ENCODE peak calls at places on chromosomes 12 and 14, in ten cellular contexts. A is thyroid gland, E is Peyer's patch, P is breast epithelium, Y is uterus, B is ovary, M is heart left ventricle, Z is stomach, H is IMR-90, D is endothelial cell of umbilical vein. J is an unnamed sample. For H3K4me1, the result is how much of the 10 kb centered on the place peaks cover.

GRCh38 chr12:115208098-115208497 is 524.1 kb upstream of the TBX3 start:
- DNase-seq in A (no peak), E (no peak), P (no peak), Y (no peak), B (no peak), M (no peak), Z (no peak), H (no peak), D (no peak), J (no peak)

GRCh38 chr12:131042848-131043245 is 89.1 kb downstream of the ADGRD1 start:
- DNase-seq in A (peak), E (no peak), P (no peak), Y (no peak), B (no peak), M (no peak), Z (no peak), H (no peak), D (no peak), J (no peak)

GRCh38 chr12:106783515-106783914 is 9.0 kb downstream of the RIC8B start:
- DNase-seq in A (no peak), E (no peak), P (no peak), Y (no peak), B (no peak), M (no peak), Z (no peak), H (no peak), D (no peak), J (no peak)

GRCh38 chr14:61662437-61663311 is 32.6 kb upstream of the HIF1A start:
- DNase-seq in A (peak), E (peak), P (no peak), Y (no peak), B (no peak), M (no peak), Z (peak), H (peak), D (peak), J (peak)

GRCh38 chr14:22071001-22071400 is 397.4 kb upstream of the OR4E1 start:
- DNase-seq in A (no peak), E (peak), P (no peak), Y (no peak), B (no peak), M (peak), Z (no peak), H (no peak), D (no peak), J (no peak)

GRCh38 chr12:48618541-48618940 is 48.7 kb upstream of the LALBA start:
- DNase-seq in A (peak), E (peak), P (peak), Y (peak), B (peak), M (peak), Z (peak), H (peak), D (peak), J (peak)

GRCh38 chr12:12896261-12896660 is 4.9 kb downstream of the GPRC5A start:
- DNase-seq in A (no peak), E (no peak), P (no peak), Y (no peak), B (no peak), M (no peak), Z (no peak), H (peak), D (no peak), J (no peak)

GRCh38 chr12:13288501-13288900 is 92.0 kb downstream of the EMP1 start:
- DNase-seq in A (no peak), E (no peak), P (no peak), Y (no peak), B (no peak), M (no peak), Z (no peak), H (peak), D (no peak), J (no peak)

GRCh38 chr12:15364221-15365170 is 42.2 kb downstream of the PTPRO start:
- DNase-seq in A (no peak), E (no peak), P (no peak), Y (no peak), B (no peak), M (no peak), Z (no peak), H (no peak), D (no peak), J (no peak)

GRCh38 chr12:113889806-113890581 is 76.1 kb downstream of the RBM19 start:
- DNase-seq in A (no peak), E (no peak), P (no peak), Y (no peak), B (no peak), M (no peak), Z (no peak), H (no peak), D (no peak), J (no peak)

GRCh38 chr14:30669594-30669993 is 47.5 kb downstream of the SCFD1 start:
- DNase-seq in A (no peak), E (no peak), P (no peak), Y (no peak), B (no peak), M (no peak), Z (no peak), H (no peak), D (no peak), J (no peak)

GRCh38 chr14:73233564-73233963 is 3.7 kb upstream of the PAPLN start:
- DNase-seq in A (no peak), E (no peak), P (no peak), Y (no peak), B (no peak), M (no peak), Z (no peak), H (no peak), D (no peak), J (no peak)

GRCh38 chr12:1776139-1776975 is 44.0 kb upstream of the LRTM2 start:
- DNase-seq in A (no peak), E (no peak), P (no peak), Y (no peak), B (no peak), M (no peak), Z (no peak), H (peak), D (no peak), J (no peak)

GRCh38 chr12:122537021-122537420 is 10.0 kb downstream of the KNTC1 start:
- DNase-seq in A (no peak), E (no peak), P (no peak), Y (no peak), B (no peak), M (no peak), Z (no peak), H (no peak), D (no peak), J (no peak)

GRCh38 chr12:66508025-66508424 is 170.9 kb downstream of the GRIP1 start:
- DNase-seq in A (no peak), E (no peak), P (no peak), Y (no peak), B (no peak), M (no peak), Z (no peak), H (no peak), D (no peak), J (no peak)

GRCh38 chr14:98999901-99000300 is 272.1 kb downstream of the BCL11B start:
- DNase-seq in A (no peak), E (no peak), P (no peak), Y (no peak), B (no peak), M (no peak), Z (no peak), H (no peak), D (no peak), J (no peak)

GRCh38 chr14:55245657-55246268 is 25.5 kb upstream of the FBXO34 start:
- DNase-seq in A (peak), E (peak), P (no peak), Y (no peak), B (no peak), M (no peak), Z (no peak), H (peak), D (peak), J (peak)

DNA sequence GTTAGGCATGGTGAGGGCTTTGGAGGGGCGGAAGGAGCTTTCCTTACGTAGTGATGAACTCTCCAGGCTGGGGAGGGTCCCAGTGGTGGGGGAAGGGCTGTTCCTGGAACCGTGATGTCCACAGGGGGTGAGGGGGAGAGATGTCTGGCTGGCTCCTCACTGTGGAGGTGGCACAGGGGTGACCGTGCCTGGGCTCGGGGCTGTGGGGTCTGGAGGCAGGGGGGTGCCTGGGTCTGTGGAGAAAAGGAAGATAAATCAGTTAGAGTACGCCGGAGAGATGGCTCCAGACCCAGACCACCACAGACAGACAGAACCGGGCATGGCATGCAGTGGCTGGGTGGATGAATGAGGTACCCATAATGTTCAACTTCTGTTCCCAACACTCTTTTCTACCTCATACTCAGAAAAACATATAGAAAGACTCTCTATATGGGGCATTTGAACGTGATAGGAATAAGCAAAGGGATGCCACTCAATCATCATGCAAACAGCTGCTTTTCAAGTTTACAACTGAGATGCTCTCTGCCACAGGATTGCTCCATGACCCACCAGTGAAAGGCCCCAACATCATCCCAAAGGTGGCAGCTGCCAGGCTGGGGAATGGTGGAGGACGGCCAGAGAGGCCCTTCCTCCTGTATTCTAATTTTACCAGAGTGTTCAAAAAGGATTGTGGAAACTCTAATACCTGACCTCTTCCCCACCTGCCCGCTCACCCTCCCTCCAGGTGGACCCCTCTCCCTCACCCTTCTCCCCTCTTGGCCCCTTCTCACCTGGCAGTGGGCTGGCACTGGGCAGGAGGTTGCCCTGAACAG is 5.6 kb downstream of the MYL6 start:
- DNase-seq in A (no peak), E (no peak), P (no peak), Y (no peak), B (no peak), M (no peak), Z (no peak), H (no peak), D (no peak), J (no peak)
- TF ChIP-seq POLR2A in A (no peak), E (no peak), P (no peak), Y (no peak), B (no peak), M (no peak), Z (no peak), H (peak), D (peak), J (no peak)

GRCh38 chr14:103719766-103720165 is 4.2 kb downstream of the ZFYVE21 start:
- DNase-seq in A (no peak), E (no peak), P (no peak), Y (no peak), B (no peak), M (no peak), Z (no peak), H (no peak), D (no peak), J (no peak)

GRCh38 chr14:103716899-103717411 is 1.3 kb downstream of the ZFYVE21 start:
- DNase-seq in A (no peak), E (no peak), P (no peak), Y (no peak), B (no peak), M (no peak), Z (no peak), H (no peak), D (no peak), J (no peak)

GRCh38 chr14:103716091-103716801 is 636 bp downstream of the ZFYVE21 start:
- DNase-seq in A (peak), E (no peak), P (no peak), Y (no peak), B (peak), M (peak), Z (no peak), H (no peak), D (no peak), J (peak)

GRCh38 chr14:103721334-103722120 is 5.9 kb downstream of the ZFYVE21 start:
- DNase-seq in A (no peak), E (no peak), P (peak), Y (no peak), B (no peak), M (no peak), Z (no peak), H (peak), D (no peak), J (no peak)

DNA sequence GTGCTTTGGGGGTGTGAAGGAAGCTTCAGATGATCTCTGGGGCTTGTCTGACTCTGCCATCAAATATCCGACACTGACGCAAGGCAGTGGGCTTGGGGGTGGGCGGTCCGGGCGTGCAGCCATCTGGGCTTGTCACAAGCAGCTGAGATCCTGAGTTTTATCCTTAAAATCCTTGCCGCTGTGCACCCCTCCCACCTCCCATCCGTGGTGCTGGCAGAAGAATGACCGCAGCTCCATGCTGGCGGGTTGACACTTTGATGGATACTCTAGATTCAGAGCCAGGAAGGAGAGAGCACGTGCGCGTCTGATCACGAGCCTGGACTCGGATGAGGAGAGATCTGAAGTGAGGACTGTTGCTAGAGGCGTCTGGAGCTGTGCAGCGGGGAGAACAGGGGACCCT is 3.0 kb downstream of the ZFYVE21 start:
- DNase-seq in A (no peak), E (no peak), P (no peak), Y (peak), B (no peak), M (no peak), Z (no peak), H (peak), D (no peak), J (no peak)
- H3K4me1 ChIP-seq in A (under half), E (under half), P (under half), Y (under half), B (under half), M (under half), Z (under half), H (under half), D (under half), J (under half)

GRCh38 chr14:58641509-58641908 is 3.7 kb downstream of the DACT1 start:
- DNase-seq in A (no peak), E (no peak), P (no peak), Y (no peak), B (no peak), M (no peak), Z (no peak), H (no peak), D (no peak), J (no peak)
- TF ChIP-seq CTCF in A (no peak), E (no peak), P (no peak), Y (no peak), B (no peak), M (no peak), Z (no peak), H (peak), D (no peak), J (no peak)

GRCh38 chr14:100065942-100066574 is 836 bp downstream of the EVL start:
- DNase-seq in A (no peak), E (peak), P (no peak), Y (no peak), B (no peak), M (peak), Z (peak), H (no peak), D (no peak), J (no peak)
- TF ChIP-seq POLR2A in A (no peak), E (no peak), P (no peak), Y (no peak), B (no peak), M (no peak), Z (no peak), H (no peak), D (no peak), J (no peak)